ENCODE peak calls at places on chromosomes 11 and 22, in four cellular contexts. R is left ventricle myocardium superior; Z is activated T-cell treated with anti-CD3 and anti-CD28 coated beads, Interleukin-2, amount 50 U/mL, for 72 hours; X is stimulated activated CD8-positive, alpha-beta memory T cell treated with anti-CD3 and anti-CD28 coated beads, Interleukin-2, amount 100 ng/mL, for 48 hours. T is an unnamed sample.

GRCh38 chr22:23143119-23143518 is 1.3 kb upstream of the RSPH14 start:
- DNase-seq in R (no peak), Z (no peak), X (no peak), T (no peak)

GRCh38 chr11:109236696-109237095 is 185.3 kb upstream of the C11orf87 start:
- DNase-seq in R (no peak), Z (no peak), X (no peak), T (no peak)

GRCh38 chr11:87878373-87878779 is 296.9 kb downstream of the RAB38 start:
- DNase-seq in R (no peak), Z (no peak), X (no peak), T (no peak)

GRCh38 chr11:48024635-48025071 is 44.3 kb downstream of the PTPRJ start:
- DNase-seq in R (no peak), Z (no peak), X (no peak), T (no peak)

GRCh38 chr11:12164061-12165014 is 53.9 kb downstream of the MICAL2 start:
- DNase-seq in R (no peak), Z (no peak), X (no peak), T (no peak)

GRCh38 chr22:49903322-49904039 is 14.8 kb downstream of the ALG12 start:
- DNase-seq in R (no peak), Z (no peak), X (no peak), T (no peak)

GRCh38 chr11:57646221-57646620 is 3.5 kb downstream of the YPEL4 start:
- DNase-seq in R (no peak), Z (no peak), X (no peak), T (no peak)

GRCh38 chr11:9264381-9265210 is 554 bp downstream of the DENND5A start:
- DNase-seq in R (peak), Z (peak), X (no peak), T (peak)

GRCh38 chr22:45329536-45329936 is 19.8 kb downstream of the FAM118A start:
- DNase-seq in R (peak), Z (no peak), X (no peak), T (peak)

GRCh38 chr11:28384418-28384817 is 276.2 kb downstream of the METTL15 start:
- DNase-seq in R (no peak), Z (no peak), X (no peak), T (no peak)

GRCh38 chr11:1863352-1864215 is 10.7 kb downstream of the LSP1 start:
- DNase-seq in R (peak), Z (no peak), X (no peak), T (peak)

GRCh38 chr11:66889974-66890373 is 33.1 kb downstream of the LRFN4 start:
- DNase-seq in R (no peak), Z (no peak), X (no peak), T (no peak)

T was measured in Right ventricle myocardium superior.